ENCODE peak calls at places on chromosome 21, in four cellular contexts. A is AG08396, T is NCI-H460, U is posterior cingulate gyrus. E is an unnamed sample.

GRCh38 chr21:45868488-45868887 is 113.1 kb upstream of the COL6A1 start:
- DNase-seq in A (no peak), T (no peak), U (no peak), E (no peak)

GRCh38 chr21:10464975-10465374 is 56.4 kb upstream of the TPTE start:
- DNase-seq in A (no peak), T (no peak), U (no peak), E (no peak)

GRCh38 chr21:44760376-44760775 is 41.2 kb downstream of the UBE2G2 start:
- DNase-seq in A (no peak), T (no peak), U (peak), E (no peak)

GRCh38 chr21:28118570-28118969 is 874.1 kb downstream of the LTN1 start:
- DNase-seq in A (no peak), T (no peak), U (no peak), E (no peak)

GRCh38 chr21:43845386-43845785 is 19.6 kb upstream of the AGPAT3 start:
- DNase-seq in A (no peak), T (no peak), U (no peak), E (no peak)

GRCh38 chr21:27674037-27674436 is 707.1 kb upstream of the ADAMTS5 start:
- DNase-seq in A (peak), T (no peak), U (no peak), E (no peak)

GRCh38 chr21:34843562-34843961 is 174.8 kb downstream of the CLIC6 start:
- DNase-seq in A (no peak), T (no peak), U (no peak), E (no peak)

GRCh38 chr21:45001134-45002095 is 61.6 kb downstream of the SLX9 start:
- DNase-seq in A (peak), T (peak), U (peak), E (peak)

GRCh38 chr21:41481191-41481590 is 26.8 kb downstream of the TMPRSS2 start:
- DNase-seq in A (no peak), T (no peak), U (no peak), E (no peak)

GRCh38 chr21:37603129-37603528 is 236.6 kb downstream of the DYRK1A start:
- DNase-seq in A (no peak), T (no peak), U (no peak), E (no peak)

E was measured in G401.